ENCODE peak calls at places on chromosomes 12 and 14, in nine cellular contexts. R, L, F, V, U, B, M, D and E are unnamed samples.

GRCh38 chr12:116718578-116719454 is 19.1 kb downstream of the SPRING1 start:
- DNase-seq in U (no peak), V (no peak), R (no peak), F (no peak), M (no peak), D (no peak), B (no peak), L (no peak), E (no peak)

GRCh38 chr12:62194616-62195015 is 65.6 kb upstream of the USP15 start:
- DNase-seq in R (no peak), F (no peak), V (no peak), B (no peak), L (no peak), U (no peak), M (no peak), D (no peak), E (no peak)

GRCh38 chr14:104546591-104547309 is 32.8 kb upstream of the C14orf180 start:
- DNase-seq in B (peak), L (no peak), U (no peak), F (no peak), R (no peak), V (no peak), D (no peak), M (no peak), E (no peak)

GRCh38 chr12:46384451-46385301 is 12.1 kb upstream of the SLC38A2 start:
- DNase-seq in B (no peak), R (no peak), V (no peak), M (no peak), D (no peak), U (no peak), F (no peak), L (peak), E (no peak)

GRCh38 chr14:68760771-68761170 is 32.1 kb downstream of the ZFP36L1 start:
- DNase-seq in B (no peak), L (no peak), U (no peak), M (no peak), V (no peak), F (no peak), R (no peak), D (no peak), E (no peak)

GRCh38 chr12:12533238-12533829 is 29.3 kb downstream of the DUSP16 start:
- DNase-seq in F (peak), B (peak), D (no peak), U (no peak), M (peak), V (peak), R (no peak), L (peak), E (peak)

GRCh38 chr12:28563926-28564325 is 373.7 kb downstream of the CCDC91 start:
- DNase-seq in V (no peak), R (no peak), F (no peak), B (no peak), D (no peak), U (no peak), M (no peak), L (no peak), E (no peak)

GRCh38 chr12:43921666-43922337 is 85.9 kb downstream of the TMEM117 start:
- DNase-seq in F (no peak), U (no peak), M (no peak), L (no peak), R (no peak), D (no peak), B (no peak), V (no peak), E (no peak)

GRCh38 chr14:34711169-34711568 is 3.2 kb downstream of the CFL2 start:
- DNase-seq in D (no peak), U (no peak), F (no peak), R (no peak), M (no peak), L (peak), B (peak), V (no peak), E (no peak)

GRCh38 chr12:41552507-41553047 is 364.5 kb downstream of the PDZRN4 start:
- DNase-seq in F (no peak), D (no peak), B (no peak), L (no peak), U (no peak), R (no peak), V (no peak), M (no peak), E (no peak)

DNA sequence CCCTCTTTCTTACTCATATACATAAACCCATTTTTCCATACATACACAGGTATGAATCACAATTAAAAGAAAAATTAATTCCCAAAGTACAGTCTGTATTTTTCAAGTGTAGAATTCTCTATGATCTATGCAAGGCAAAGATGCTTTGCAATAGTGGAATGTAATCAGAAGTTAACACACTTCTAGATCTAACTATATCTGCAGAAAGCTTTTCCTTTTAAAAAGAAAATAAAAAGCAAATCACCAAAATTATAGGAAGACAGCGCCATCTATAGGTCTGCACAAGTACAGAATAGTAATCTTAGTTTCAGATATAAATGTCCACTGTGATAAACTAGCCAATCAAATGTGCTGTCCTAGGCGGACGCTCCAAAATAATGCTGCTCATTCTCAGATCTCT is 22.0 kb downstream of the SLC25A21 start:
- DNase-seq in R (no peak), V (no peak), L (peak), B (no peak), U (no peak), D (no peak), F (no peak), M (no peak), E (no peak)
- TF ChIP-seq CTCF in R (no peak), V (peak), L (peak), B (peak), U (peak), D (peak), F (peak), M (peak), E (peak)

GRCh38 chr12:63820427-63820826 is 24.1 kb upstream of the SRGAP1 start:
- DNase-seq in U (no peak), B (no peak), D (no peak), R (no peak), L (no peak), F (no peak), V (no peak), M (no peak), E (no peak)
- TF ChIP-seq POLR2A in U (no peak), B (no peak), D (no peak), R (no peak), L (no peak), F (no peak), V (no peak), M (no peak), E (no peak)

GRCh38 chr14:54515670-54516069 is 6.0 kb downstream of the CGRRF1 start:
- DNase-seq in D (no peak), R (no peak), M (no peak), B (no peak), L (no peak), V (no peak), U (no peak), F (no peak), E (no peak)

GRCh38 chr14:54512393-54512792 is 2.7 kb downstream of the CGRRF1 start:
- DNase-seq in R (no peak), L (no peak), U (no peak), M (no peak), V (no peak), D (no peak), B (no peak), F (no peak), E (no peak)

GRCh38 chr14:54516709-54517108 is 7.0 kb downstream of the CGRRF1 start:
- DNase-seq in L (no peak), F (no peak), B (no peak), M (no peak), R (no peak), V (no peak), D (no peak), U (no peak), E (no peak)
- TF ChIP-seq CTCF in L (no peak), F (no peak), B (no peak), M (no peak), R (no peak), V (no peak), D (no peak), U (no peak), E (no peak)

DNA sequence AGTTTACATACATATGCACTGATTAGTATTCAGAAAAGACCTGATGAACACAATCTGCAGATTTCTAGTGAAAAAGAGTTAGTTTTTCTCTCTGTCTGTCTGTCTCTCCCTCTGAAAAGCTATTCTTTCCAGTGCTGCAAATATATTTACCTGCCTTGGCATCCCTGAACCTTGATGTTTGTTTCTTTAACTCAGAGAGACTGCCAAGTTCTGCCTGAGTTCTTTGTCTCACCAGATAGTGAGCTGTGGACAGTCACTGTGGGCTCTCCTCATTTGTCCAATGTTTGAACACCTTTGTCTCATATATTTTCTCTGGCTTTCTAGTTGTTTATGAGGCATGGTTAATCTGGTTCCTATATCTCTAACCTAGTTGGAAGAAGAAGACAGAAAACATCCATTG is 250.4 kb downstream of the SOX5 start:
- DNase-seq in R (no peak), L (no peak), V (no peak), B (no peak), F (peak), U (no peak), M (no peak), D (no peak), E (no peak)
- TF ChIP-seq POLR2A in R (no peak), L (no peak), V (no peak), B (no peak), F (no peak), U (no peak), M (no peak), D (no peak), E (no peak)